ENCODE peak calls at places on chromosome 4, in six cellular contexts. T is GOT3; P is HS-5; D is amygdala; E is naive thymus-derived CD8-positive, alpha-beta T cell; Z is fibroblast of mammary gland. B is an unnamed sample.

GRCh38 chr4:6962211-6963041 is 52.8 kb downstream of the TBC1D14 start:
- DNase-seq in T (no peak), P (no peak), Z (no peak), E (no peak), D (no peak), B (no peak)

GRCh38 chr4:40918330-40918729 is 168.6 kb downstream of the NSUN7 start:
- DNase-seq in D (no peak), T (no peak), Z (peak; percentile 87), P (no peak), E (no peak), B (peak; percentile 80)

GRCh38 chr4:185115827-185116232 is 27.2 kb upstream of the SLC25A4 start:
- DNase-seq in P (no peak), D (no peak), E (no peak), T (no peak), Z (peak; percentile 81), B (peak; percentile 98)

GRCh38 chr4:59646082-59646481 is 1554.0 kb upstream of the ADGRL3 start:
- DNase-seq in T (no peak), E (no peak), D (no peak), Z (no peak), P (no peak), B (no peak)

GRCh38 chr4:153233761-153234371 is 29.6 kb downstream of the TRIM2 start:
- DNase-seq in D (no peak), E (no peak), P (peak; percentile 93), T (no peak), Z (peak; percentile 98), B (peak; percentile 96)

GRCh38 chr4:153243464-153243863 is 39.2 kb downstream of the TRIM2 start:
- DNase-seq in T (no peak), P (no peak), D (no peak), Z (no peak), E (no peak), B (peak; percentile 70)

GRCh38 chr4:10458190-10458589 is 964 bp upstream of the ZNF518B start:
- DNase-seq in D (no peak), T (no peak), P (no peak), E (no peak), Z (no peak), B (no peak)

GRCh38 chr4:81405900-81406401 is 65.8 kb downstream of the RASGEF1B start:
- DNase-seq in D (no peak), P (peak; percentile 68), E (peak; percentile 22), Z (peak; percentile 80), T (no peak), B (peak; percentile 67)

GRCh38 chr4:188282620-188283232 is 143.5 kb downstream of the TRIML1 start:
- DNase-seq in T (no peak), E (no peak), D (no peak), P (no peak), Z (no peak), B (no peak)

GRCh38 chr4:157221895-157222763 is 1.6 kb downstream of the GRIA2 start:
- DNase-seq in T (no peak), D (peak; percentile 64), P (no peak), E (no peak), Z (no peak), B (no peak)

GRCh38 chr4:107721436-107722090 is 1.5 kb upstream of the PAPSS1 start:
- DNase-seq in E (peak; percentile 60), T (no peak), D (no peak), Z (no peak), P (no peak), B (no peak)

GRCh38 chr4:156948738-156949137 is 22.9 kb downstream of the PDGFC start:
- DNase-seq in Z (peak; percentile 31), E (no peak), D (no peak), P (no peak), T (no peak), B (no peak)

GRCh38 chr4:170589597-170590191 is 499.9 kb upstream of the AADAT start:
- DNase-seq in T (no peak), D (no peak), Z (peak; percentile 58), P (no peak), E (no peak), B (peak; percentile 70)

GRCh38 chr4:75251547-75251946 is 262.7 kb downstream of the RCHY1 start:
- DNase-seq in T (no peak), D (no peak), Z (no peak), E (no peak), P (no peak), B (no peak)

GRCh38 chr4:163930086-163930485 is 435.6 kb downstream of the TMA16 start:
- DNase-seq in P (no peak), D (no peak), T (no peak), Z (no peak), E (no peak), B (no peak)

GRCh38 chr4:112704991-112705845 is 68.3 kb downstream of the LARP7 start:
- DNase-seq in E (no peak), D (peak; percentile 6), Z (peak; percentile 59), P (peak; percentile 9), T (no peak), B (peak; percentile 71)

GRCh38 chr4:153267013-153267412 is 62.8 kb downstream of the TRIM2 start:
- DNase-seq in D (no peak), P (no peak), T (no peak), Z (peak; percentile 37), E (no peak), B (peak; percentile 27)

GRCh38 chr4:169070895-169071218 is 60.8 kb upstream of the CBR4 start:
- DNase-seq in E (no peak), T (no peak), P (no peak), Z (peak; percentile 9), D (no peak), B (peak; percentile 34)

GRCh38 chr4:1246111-1246881 is 2.6 kb downstream of the CTBP1 start:
- DNase-seq in E (no peak), T (no peak), D (no peak), Z (no peak), P (no peak), B (no peak)

GRCh38 chr4:14254252-14254651 is 626.7 kb upstream of the BOD1L1 start:
- DNase-seq in Z (peak; percentile 53), T (no peak), E (no peak), D (no peak), P (no peak), B (peak; percentile 24)

GRCh38 chr4:1866095-1866755 is 5.0 kb upstream of the NSD2 start:
- DNase-seq in T (no peak), D (no peak), P (no peak), Z (no peak), E (no peak), B (no peak)

GRCh38 chr4:159106636-159107035 is 3.8 kb downstream of the RAPGEF2 start:
- DNase-seq in P (no peak), D (no peak), E (no peak), T (no peak), Z (peak; percentile 14), B (no peak)

GRCh38 chr4:116427666-116428065 is 657.7 kb downstream of the TRAM1L1 start:
- DNase-seq in Z (no peak), D (no peak), T (no peak), E (no peak), P (no peak), B (peak; percentile 7)

GRCh38 chr4:20868108-20868507 is 167.8 kb downstream of the PACRGL start:
- DNase-seq in D (no peak), Z (no peak), E (no peak), T (no peak), P (no peak), B (no peak)

GRCh38 chr4:152267811-152268210 is 268.1 kb downstream of the FBXW7 start:
- DNase-seq in T (no peak), E (no peak), Z (no peak), P (no peak), D (no peak), B (no peak)

GRCh38 chr4:183322326-183322725 is at the start of gene CLDN24:
- DNase-seq in Z (no peak), T (no peak), D (no peak), E (no peak), P (no peak), B (no peak)

GRCh38 chr4:91113130-91113706 is 986.0 kb downstream of the CCSER1 start:
- DNase-seq in E (no peak), Z (peak; percentile 25), P (peak; percentile 9), T (no peak), D (no peak), B (peak; percentile 52)

GRCh38 chr4:161419822-161420221 is 744.0 kb downstream of the FSTL5 start:
- DNase-seq in Z (no peak), T (no peak), E (no peak), P (no peak), D (no peak), B (no peak)

GRCh38 chr4:155722816-155723499 is 35.9 kb upstream of the GUCY1B1 start:
- DNase-seq in Z (peak; percentile 95), D (no peak), E (no peak), P (no peak), T (no peak), B (peak; percentile 58)

GRCh38 chr4:126851391-126851790 is 781.4 kb upstream of the INTU start:
- DNase-seq in D (no peak), P (peak; percentile 2), E (no peak), Z (peak; percentile 62), T (no peak), B (peak; percentile 41)

GRCh38 chr4:5357863-5358262 is 306.6 kb downstream of the STK32B start:
- DNase-seq in D (no peak), P (no peak), T (no peak), E (no peak), Z (no peak), B (no peak)

GRCh38 chr4:27811928-27812327 is 951.3 kb downstream of the STIM2 start:
- DNase-seq in T (no peak), E (no peak), P (no peak), Z (no peak), D (no peak), B (no peak)

GRCh38 chr4:42302348-42302747 is 94.9 kb upstream of the SHISA3 start:
- DNase-seq in T (no peak), Z (peak; percentile 18), E (no peak), D (no peak), P (no peak), B (no peak)

GRCh38 chr4:129821963-129822362 is 726.0 kb downstream of the C4orf33 start:
- DNase-seq in D (no peak), T (no peak), E (no peak), Z (peak; percentile 15), P (no peak), B (no peak)

GRCh38 chr4:36414248-36414647 is 132.8 kb downstream of the DTHD1 start:
- DNase-seq in D (no peak), P (no peak), T (no peak), E (no peak), Z (no peak), B (no peak)

GRCh38 chr4:152188801-152189200 is 347.1 kb downstream of the FBXW7 start:
- DNase-seq in E (no peak), Z (no peak), T (no peak), P (no peak), D (no peak), B (no peak)

GRCh38 chr4:169619518-169619957 is 840 bp upstream of the CLCN3 start:
- DNase-seq in T (no peak), Z (peak; percentile 59), E (peak; percentile 32), P (no peak), D (no peak), B (peak; percentile 63)